ENCODE peak calls at places on chromosomes 5 and 9, in eight cellular contexts. X is right lobe of liver, Y is prostate gland, M is Caco-2, P is IMR-90, U is BJ, F is RWPE1, Z is sigmoid colon. R is an unnamed sample.

GRCh38 chr5:181044662-181045305 is 4.7 kb downstream of the BTNL9 start:
- DNase-seq in Y (no peak), F (no peak), M (no peak), U (no peak), Z (no peak), P (no peak), X (peak), R (no peak)

GRCh38 chr9:21324040-21324439 is 11.2 kb downstream of the KLHL9 start:
- DNase-seq in X (no peak), U (no peak), P (no peak), M (no peak), Z (no peak), F (no peak), Y (no peak), R (no peak)

GRCh38 chr9:3012245-3012644 is 168.3 kb upstream of the PUM3 start:
- DNase-seq in F (no peak), U (no peak), P (no peak), Y (no peak), M (no peak), X (no peak), Z (no peak), R (no peak)

GRCh38 chr9:122394265-122395242 is 23.7 kb downstream of the PTGS1 start:
- DNase-seq in Y (no peak), M (no peak), X (no peak), P (peak), F (peak), Z (peak), U (peak), R (no peak)

GRCh38 chr5:15031180-15031579 is 159.6 kb upstream of the ANKH start:
- DNase-seq in P (no peak), Z (no peak), X (no peak), U (no peak), F (no peak), Y (no peak), M (no peak), R (no peak)

GRCh38 chr5:93053825-93054224 is 527.2 kb downstream of the NR2F1-AS1 start:
- DNase-seq in P (peak), Y (no peak), Z (no peak), F (no peak), X (no peak), U (no peak), M (no peak), R (no peak)

GRCh38 chr5:58016892-58017291 is 443.0 kb downstream of the PLK2 start:
- DNase-seq in M (no peak), Y (no peak), X (no peak), P (no peak), F (no peak), U (no peak), Z (no peak), R (no peak)

GRCh38 chr5:27875148-27875547 is 836.8 kb upstream of the CDH9 start:
- DNase-seq in F (no peak), M (no peak), Y (no peak), Z (no peak), P (no peak), U (no peak), X (no peak), R (no peak)

GRCh38 chr5:16585028-16585667 is 31.6 kb downstream of the RETREG1 start:
- DNase-seq in Y (no peak), U (no peak), F (peak), M (peak), P (no peak), Z (no peak), X (no peak), R (no peak)

GRCh38 chr9:96203867-96204412 is 98.0 kb downstream of the HSD17B3 start:
- DNase-seq in Y (no peak), Z (no peak), F (no peak), M (no peak), P (no peak), X (no peak), U (no peak), R (no peak)

GRCh38 chr5:120405923-120406322 is 58.2 kb upstream of the PRR16 start:
- DNase-seq in U (no peak), P (peak), Y (no peak), X (no peak), Z (no peak), M (no peak), F (no peak), R (no peak)

GRCh38 chr5:80884086-80884813 is 75.9 kb upstream of the RASGRF2 start:
- DNase-seq in X (no peak), P (no peak), F (no peak), Y (no peak), Z (no peak), U (no peak), M (peak), R (no peak)

GRCh38 chr9:69120380-69121154 is 53.5 kb upstream of the TJP2 start:
- DNase-seq in P (no peak), F (peak), X (peak), Z (no peak), Y (peak), M (peak), U (no peak), R (peak)

GRCh38 chr5:107533946-107534876 is 136.5 kb downstream of the EFNA5 start:
- DNase-seq in Y (no peak), X (no peak), F (no peak), M (no peak), U (no peak), P (no peak), Z (no peak), R (no peak)

GRCh38 chr9:21558627-21559401 is 76.7 kb upstream of the IFNE start:
- DNase-seq in M (peak), F (no peak), U (no peak), Y (no peak), Z (no peak), P (peak), X (no peak), R (no peak)

GRCh38 chr9:37184905-37185867 is 64.8 kb downstream of the ZCCHC7 start:
- DNase-seq in Y (no peak), U (no peak), M (no peak), F (no peak), P (no peak), X (no peak), Z (no peak), R (no peak)

GRCh38 chr9:37179576-37179975 is 59.2 kb downstream of the ZCCHC7 start:
- DNase-seq in Y (no peak), F (no peak), P (no peak), Z (no peak), X (no peak), U (no peak), M (no peak), R (no peak)

GRCh38 chr9:37178742-37179141 is 58.4 kb downstream of the ZCCHC7 start:
- DNase-seq in M (no peak), F (no peak), U (no peak), P (no peak), Y (no peak), X (no peak), Z (no peak), R (no peak)

GRCh38 chr9:37182718-37183117 is 62.3 kb downstream of the ZCCHC7 start:
- DNase-seq in Y (no peak), P (no peak), M (no peak), U (no peak), X (no peak), F (no peak), Z (no peak), R (no peak)

DNA sequence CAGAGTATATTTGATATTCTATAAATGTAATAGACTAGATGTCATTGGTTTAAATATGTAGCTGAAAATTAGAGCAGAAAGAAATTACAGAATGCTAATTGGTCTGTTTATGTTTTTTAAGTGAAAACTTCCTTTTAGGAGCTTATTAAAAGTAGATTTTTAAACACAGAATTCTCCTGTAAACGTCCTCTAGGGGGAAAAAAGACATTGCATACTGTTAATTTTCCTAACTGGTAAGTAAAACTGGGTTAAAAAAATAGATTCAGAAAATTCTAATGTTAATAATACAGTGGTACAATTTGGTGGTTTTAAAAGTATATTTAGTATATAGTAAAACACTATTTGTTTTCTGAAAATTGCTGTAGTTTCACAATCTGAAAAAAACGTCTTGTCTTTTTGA is 59.8 kb downstream of the ZCCHC7 start:
- DNase-seq in Y (no peak), P (no peak), X (no peak), Z (no peak), M (no peak), F (no peak), U (no peak), R (no peak)
- TF ChIP-seq CTCF in Y (no peak), P (no peak), X (no peak), Z (no peak), M (no peak), F (no peak), U (no peak), R (no peak)

GRCh38 chr5:173395257-173395932 is 67.2 kb upstream of the STC2 start:
- DNase-seq in Z (peak), U (no peak), P (peak), F (peak), M (peak), X (no peak), Y (no peak), R (no peak)
- TF ChIP-seq CTCF in Z (no peak), U (peak), P (peak), F (no peak), M (no peak), X (no peak), Y (no peak), R (no peak)

GRCh38 chr9:134764870-134765269 is 115.7 kb upstream of the FCN2 start:
- DNase-seq in Y (no peak), P (no peak), M (no peak), Z (no peak), U (no peak), F (peak), X (no peak), R (no peak)
- TF ChIP-seq CTCF in Y (no peak), P (no peak), M (no peak), Z (no peak), U (no peak), F (no peak), X (no peak), R (no peak)

DNA sequence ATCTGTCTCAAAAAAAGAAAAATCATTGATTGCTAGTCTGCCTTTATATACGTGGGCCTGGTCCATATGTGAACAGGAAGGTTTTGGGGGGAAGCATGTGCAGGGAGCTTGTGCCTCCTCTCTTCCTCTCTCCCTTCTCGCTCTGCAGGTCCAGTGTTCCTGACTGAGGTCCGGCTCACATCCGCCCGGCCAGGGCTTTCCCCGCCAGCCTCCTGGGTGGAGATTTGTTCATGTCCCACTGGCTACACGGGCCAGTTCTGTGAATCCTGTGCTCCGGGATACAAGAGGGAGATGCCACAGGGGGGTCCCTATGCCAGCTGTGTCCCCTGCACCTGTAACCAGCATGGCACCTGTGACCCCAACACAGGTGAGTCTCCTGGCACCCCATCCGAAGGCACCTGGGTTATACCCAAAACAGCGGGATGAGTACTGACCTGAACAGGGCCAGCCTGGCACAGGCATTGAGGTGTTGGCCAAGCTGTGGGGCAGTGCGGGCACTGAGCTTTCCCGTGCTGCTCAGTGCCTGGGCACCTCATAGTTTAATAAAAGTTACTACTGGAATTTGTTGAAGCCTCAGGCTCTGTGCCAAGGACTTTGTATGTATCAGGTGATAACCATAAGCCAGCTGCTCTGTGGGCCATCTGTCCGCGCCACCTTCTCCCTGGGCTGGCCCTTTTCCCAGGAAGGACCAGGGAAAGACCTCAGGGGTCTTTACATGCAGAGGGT is 39.4 kb upstream of the AIF1L start:
- DNase-seq in F (no peak), Z (no peak), Y (no peak), P (no peak), X (no peak), U (no peak), M (no peak), R (no peak)
- TF ChIP-seq CTCF in F (no peak), Z (no peak), Y (no peak), P (no peak), X (no peak), U (no peak), M (no peak), R (no peak)

GRCh38 chr5:6202615-6203365 is 175.6 kb downstream of the MED10 start:
- DNase-seq in Y (no peak), M (peak), X (no peak), U (no peak), F (no peak), P (no peak), Z (no peak), R (peak)
- TF ChIP-seq CTCF in Y (no peak), M (peak), X (peak), U (no peak), F (no peak), P (no peak), Z (no peak), R (peak)

GRCh38 chr5:76337949-76338589 is 65.0 kb upstream of the IQGAP2 start:
- DNase-seq in Y (peak), X (no peak), P (peak), M (peak), Z (no peak), F (peak), U (no peak), R (peak)
- TF ChIP-seq CTCF in Y (no peak), X (peak), P (peak), M (peak), Z (peak), F (no peak), U (peak), R (peak)

DNA sequence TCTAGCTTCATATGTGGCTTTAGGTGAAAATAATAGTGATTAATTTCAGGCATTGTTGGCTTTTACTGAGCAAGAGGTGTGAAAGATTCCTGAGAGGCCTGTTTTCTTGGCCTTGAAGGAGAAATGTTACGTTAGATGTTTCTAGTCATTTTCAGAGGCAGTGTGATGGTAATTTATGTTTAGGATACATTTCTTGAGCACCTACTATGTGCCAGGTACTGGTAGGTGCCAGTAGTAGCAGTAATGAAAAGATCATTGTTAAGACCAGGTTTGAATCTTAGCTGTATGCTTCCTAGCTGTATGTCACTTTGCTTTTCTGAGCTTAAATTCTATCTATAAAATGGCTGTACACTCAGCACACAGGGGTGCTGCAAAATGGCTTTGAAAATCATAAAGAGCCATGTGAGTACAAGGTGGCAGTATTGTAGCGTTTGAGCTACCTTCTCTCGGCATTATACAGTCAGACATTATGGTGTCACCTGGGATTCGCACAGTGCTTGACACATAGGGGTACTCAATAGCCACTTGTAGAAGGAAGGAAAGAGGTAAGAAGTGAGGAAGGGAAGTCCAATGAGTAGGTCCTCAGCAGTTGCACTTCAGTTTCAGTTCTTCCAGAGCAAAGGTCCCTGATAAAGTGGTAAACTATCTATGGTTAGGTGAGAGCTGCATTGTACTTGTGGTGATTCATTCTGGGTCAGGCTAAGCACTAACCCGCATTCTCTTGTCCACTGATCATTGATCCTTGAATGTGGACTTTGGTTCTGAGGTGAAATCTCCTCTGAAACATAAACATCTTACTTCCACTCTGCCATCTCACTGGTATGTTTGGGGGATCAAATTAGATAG is 166.5 kb upstream of the NR3C1 start:
- DNase-seq in U (no peak), X (no peak), Z (no peak), M (peak), P (no peak), Y (no peak), F (no peak), R (no peak)
- TF ChIP-seq CTCF in U (no peak), X (no peak), Z (no peak), M (no peak), P (no peak), Y (no peak), F (no peak), R (no peak)

DNA sequence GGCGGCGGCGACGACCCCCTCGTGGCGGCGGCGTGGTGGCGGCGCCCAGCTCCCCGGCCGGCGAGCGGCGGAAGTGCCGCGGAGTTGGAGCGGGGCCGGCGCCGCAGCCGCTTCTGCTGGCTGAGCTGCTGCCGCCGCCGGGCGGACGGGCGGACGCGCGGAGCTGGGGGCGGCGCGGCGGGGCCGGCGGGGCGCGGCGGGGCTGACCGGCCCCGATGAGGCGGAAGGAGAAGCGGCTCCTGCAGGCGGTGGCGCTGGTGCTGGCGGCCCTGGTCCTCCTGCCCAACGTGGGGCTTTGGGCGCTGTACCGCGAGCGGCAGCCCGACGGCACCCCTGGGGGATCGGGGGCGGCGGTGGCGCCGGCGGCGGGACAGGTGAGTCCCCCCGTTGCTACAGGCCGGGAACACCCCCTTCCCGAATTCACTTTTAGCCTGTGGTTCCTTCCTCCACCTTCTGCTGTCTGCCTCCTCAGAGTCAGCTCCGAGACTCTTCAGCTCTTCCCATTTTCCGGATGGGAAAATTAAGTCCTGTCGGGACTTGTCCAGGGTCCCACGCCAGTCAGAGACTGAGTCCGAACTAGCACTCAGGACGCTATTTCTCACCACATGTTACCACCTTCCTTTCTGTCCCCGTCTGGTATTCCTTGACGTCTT is at the start of gene GALNT10:
- DNase-seq in F (peak), P (peak), Y (peak), U (no peak), Z (peak), X (peak), M (peak), R (peak)
- TF ChIP-seq CTCF in F (no peak), P (peak), Y (no peak), U (no peak), Z (no peak), X (no peak), M (no peak), R (no peak)

GRCh38 chr5:76583163-76584047 is 39.8 kb downstream of the F2RL2 start:
- DNase-seq in Y (no peak), Z (no peak), F (peak), M (no peak), X (no peak), P (peak), U (no peak), R (no peak)
- TF ChIP-seq CTCF in Y (peak), Z (no peak), F (peak), M (peak), X (peak), P (peak), U (peak), R (peak)

DNA sequence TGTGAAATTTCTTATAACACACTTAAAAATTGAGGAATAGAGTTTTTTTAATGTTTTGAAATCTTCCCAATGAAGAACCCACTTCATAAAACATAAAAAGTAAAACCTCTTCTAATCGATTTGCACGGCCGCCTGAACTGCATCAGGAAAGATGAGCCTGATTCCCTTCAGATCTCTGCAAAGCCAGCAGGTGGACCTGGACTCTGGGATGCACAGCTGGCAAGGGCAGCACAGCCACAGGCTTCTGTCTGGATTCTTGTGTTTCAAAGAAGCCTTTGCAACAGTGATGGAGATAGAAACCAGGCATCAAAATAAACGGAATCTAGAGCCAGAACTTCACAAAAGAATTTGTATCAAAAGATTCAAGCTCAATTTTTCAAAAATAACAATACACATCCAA is 36.0 kb upstream of the SPATA31C2 start:
- DNase-seq in X (no peak), P (no peak), M (no peak), Y (no peak), U (no peak), Z (no peak), F (no peak), R (no peak)
- TF ChIP-seq CTCF in X (no peak), P (no peak), M (peak), Y (no peak), U (no peak), Z (no peak), F (no peak), R (no peak)